ENCODE peak calls at places on chromosomes 4 and X, in four cellular contexts. N is tibial nerve, K is lower leg skin, J is glutamatergic neuron. Q is an unnamed sample.

GRCh38 chr4:145927055-145927454 is 11.6 kb downstream of the ZNF827 start:
- DNase-seq in K (no peak), N (no peak), J (no peak), Q (no peak)

GRCh38 chrX:131595120-131595519 is 51.2 kb downstream of the OR13H1 start:
- DNase-seq in N (no peak), K (no peak), J (no peak), Q (no peak)

GRCh38 chr4:97761760-97762512 is 381.3 kb downstream of the STPG2 start:
- DNase-seq in K (no peak), N (no peak), J (no peak), Q (no peak)

GRCh38 chrX:46198858-46199257 is 346.4 kb downstream of the ZNF674 start:
- DNase-seq in N (no peak), K (no peak), J (no peak), Q (no peak)

GRCh38 chr4:128776794-128777216 is 32.7 kb upstream of the JADE1 start:
- DNase-seq in K (no peak), J (no peak), N (no peak), Q (no peak)

GRCh38 chr4:150305995-150306394 is 227.8 kb downstream of the DCLK2 start:
- DNase-seq in K (no peak), J (no peak), N (no peak), Q (no peak)

GRCh38 chr4:77453911-77454310 is 151.7 kb upstream of the CXCL13 start:
- DNase-seq in N (no peak), K (no peak), J (no peak), Q (no peak)

GRCh38 chrX:79080131-79080530 is 64.4 kb upstream of the GPR174 start:
- DNase-seq in J (no peak), N (no peak), K (no peak), Q (no peak)

GRCh38 chr4:140754918-140755810 is 1.0 kb downstream of the TBC1D9 start:
- DNase-seq in K (no peak), J (no peak), N (no peak), Q (no peak)

DNA sequence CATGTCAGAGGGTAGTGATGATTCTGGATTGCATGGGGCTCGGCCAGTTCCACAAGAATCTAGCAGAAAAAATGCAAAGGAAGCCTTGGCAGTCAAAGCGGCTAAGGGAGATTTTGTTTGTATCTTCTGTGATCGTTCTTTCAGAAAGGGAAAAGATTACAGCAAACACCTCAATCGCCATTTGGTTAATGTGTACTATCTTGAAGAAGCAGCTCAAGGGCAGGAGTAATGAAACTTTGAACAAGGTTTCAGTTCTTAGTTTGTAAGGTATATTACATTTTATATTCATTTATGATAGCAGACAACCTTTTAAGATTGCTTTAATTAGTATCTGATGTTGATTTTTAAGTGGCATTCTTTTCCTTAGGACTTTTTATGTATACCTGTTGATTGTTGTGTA is 24.2 kb downstream of the REST start:
- DNase-seq in N (no peak), J (no peak), K (no peak), Q (no peak)
- TF ChIP-seq CTCF in N (no peak), J (no peak), K (no peak), Q (no peak)

DNA sequence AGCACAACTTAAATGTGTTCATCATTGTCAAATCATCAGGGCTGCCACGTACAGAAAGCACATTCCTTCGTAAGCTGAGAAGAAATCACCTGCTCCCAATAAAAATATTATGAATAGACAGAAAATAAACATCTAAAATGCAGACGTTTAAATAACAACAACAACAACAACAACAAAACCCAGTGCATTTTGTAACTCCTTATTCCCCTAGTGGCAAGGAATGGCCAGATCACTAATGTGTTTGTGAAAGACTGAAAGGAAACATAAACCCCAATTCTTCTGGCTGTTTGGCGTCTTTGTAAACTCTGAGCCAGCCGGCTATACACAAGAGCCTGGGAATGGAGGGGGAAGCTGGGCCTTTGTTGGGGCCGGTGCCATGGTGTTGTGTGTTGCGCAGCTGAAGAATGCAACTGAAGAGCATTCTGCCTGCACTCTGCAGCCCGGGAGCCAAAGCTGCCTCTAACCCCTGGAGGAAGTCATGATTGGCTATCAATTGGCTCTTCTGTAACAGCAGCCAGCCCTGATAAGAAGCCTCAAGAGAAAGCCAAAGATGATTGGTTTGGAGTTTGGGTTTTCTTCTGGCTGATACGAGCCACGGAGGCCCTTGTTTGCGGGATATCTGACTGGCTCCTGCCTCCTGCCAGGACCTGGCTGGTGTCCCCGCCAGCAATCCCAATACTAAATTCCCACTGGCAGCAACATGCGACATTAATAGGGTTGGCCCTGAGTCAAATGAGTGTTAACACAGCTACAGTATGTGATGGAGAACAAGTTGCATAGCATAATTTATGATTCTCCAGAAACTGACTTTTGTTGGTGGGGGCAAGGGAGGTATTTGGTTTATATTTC is 89.7 kb upstream of the TFDP3 start:
- DNase-seq in N (no peak), K (no peak), J (no peak), Q (no peak)
- TF ChIP-seq CTCF in N (no peak), K (no peak), J (no peak), Q (no peak)

GRCh38 chrX:71174795-71175194 is 30.2 kb downstream of the NLGN3 start:
- DNase-seq in K (no peak), N (no peak), J (no peak), Q (no peak)
- TF ChIP-seq CTCF in K (no peak), N (no peak), J (no peak), Q (no peak)

GRCh38 chr4:14877246-14878220 is 124.7 kb upstream of the CPEB2 start:
- DNase-seq in J (no peak), K (no peak), N (no peak), Q (no peak)

GRCh38 chr4:14867847-14868246 is 134.4 kb upstream of the CPEB2 start:
- DNase-seq in K (no peak), J (peak; percentile 70), N (no peak), Q (no peak)

GRCh38 chr4:14874990-14875389 is 127.3 kb upstream of the CPEB2 start:
- DNase-seq in J (no peak), N (no peak), K (no peak), Q (no peak)

GRCh38 chr4:14868426-14868825 is 133.9 kb upstream of the CPEB2 start:
- DNase-seq in N (no peak), J (no peak), K (no peak), Q (no peak)

DNA sequence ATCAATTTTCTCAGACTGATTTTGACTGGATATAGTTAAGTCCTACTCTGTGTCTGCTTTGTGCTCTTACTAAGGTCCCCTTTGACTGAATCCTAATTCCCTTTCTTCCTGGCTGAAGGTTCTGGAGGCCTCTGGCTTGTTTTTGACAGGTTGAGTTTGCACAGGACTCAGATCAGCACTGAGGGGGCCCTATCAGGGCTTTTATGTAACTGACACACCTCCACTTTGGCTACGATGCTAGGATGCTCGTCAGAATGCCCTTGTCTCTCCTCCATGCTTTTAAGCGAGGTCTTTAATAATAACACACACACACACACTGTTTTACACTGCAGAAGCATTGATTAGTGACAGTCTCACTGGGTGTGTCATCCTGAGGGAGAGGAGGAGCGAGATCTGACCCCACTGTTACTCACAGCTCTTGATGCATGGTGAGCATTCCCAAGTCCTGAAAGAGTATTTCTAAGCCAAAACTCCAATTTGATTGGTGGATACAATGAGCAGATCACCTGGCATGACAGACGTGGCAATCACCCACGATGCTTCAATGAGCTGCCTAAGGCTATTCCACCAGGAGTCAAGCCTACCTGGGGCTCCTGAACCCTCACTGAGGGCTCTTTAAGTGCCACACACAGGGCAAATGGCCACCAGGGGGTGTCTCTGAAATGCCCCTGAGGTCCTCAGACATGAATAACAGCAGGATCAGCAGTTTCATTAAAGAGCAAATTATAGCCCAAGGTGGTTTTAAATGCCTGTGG is 130.4 kb upstream of the CPEB2 start:
- DNase-seq in N (no peak), J (peak; percentile 19), K (no peak), Q (no peak)
- TF ChIP-seq CTCF in N (no peak), J (peak; percentile 54), K (no peak), Q (peak; percentile 39)

DNA sequence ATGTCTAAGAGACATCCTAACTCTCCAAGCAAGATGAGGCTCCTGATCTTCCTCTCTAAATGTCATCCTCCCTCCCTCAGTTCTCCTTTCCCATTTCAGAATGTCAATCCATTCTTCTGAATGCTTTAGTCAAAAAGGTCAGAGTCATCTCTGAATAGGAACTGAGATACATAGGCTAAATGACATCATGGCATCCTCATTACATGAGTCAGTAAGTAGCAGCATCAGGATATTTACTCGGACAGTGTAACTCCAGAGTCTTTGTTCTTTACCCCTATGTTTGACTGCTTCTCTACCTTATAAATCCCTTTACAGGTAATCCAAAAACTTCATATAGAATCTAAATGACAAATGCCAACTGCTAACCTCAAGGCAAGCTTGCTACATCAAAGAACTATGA is 129.7 kb downstream of the PACRGL start:
- DNase-seq in N (no peak), K (no peak), J (no peak), Q (no peak)
- TF ChIP-seq CTCF in N (no peak), K (no peak), J (no peak), Q (no peak)

DNA sequence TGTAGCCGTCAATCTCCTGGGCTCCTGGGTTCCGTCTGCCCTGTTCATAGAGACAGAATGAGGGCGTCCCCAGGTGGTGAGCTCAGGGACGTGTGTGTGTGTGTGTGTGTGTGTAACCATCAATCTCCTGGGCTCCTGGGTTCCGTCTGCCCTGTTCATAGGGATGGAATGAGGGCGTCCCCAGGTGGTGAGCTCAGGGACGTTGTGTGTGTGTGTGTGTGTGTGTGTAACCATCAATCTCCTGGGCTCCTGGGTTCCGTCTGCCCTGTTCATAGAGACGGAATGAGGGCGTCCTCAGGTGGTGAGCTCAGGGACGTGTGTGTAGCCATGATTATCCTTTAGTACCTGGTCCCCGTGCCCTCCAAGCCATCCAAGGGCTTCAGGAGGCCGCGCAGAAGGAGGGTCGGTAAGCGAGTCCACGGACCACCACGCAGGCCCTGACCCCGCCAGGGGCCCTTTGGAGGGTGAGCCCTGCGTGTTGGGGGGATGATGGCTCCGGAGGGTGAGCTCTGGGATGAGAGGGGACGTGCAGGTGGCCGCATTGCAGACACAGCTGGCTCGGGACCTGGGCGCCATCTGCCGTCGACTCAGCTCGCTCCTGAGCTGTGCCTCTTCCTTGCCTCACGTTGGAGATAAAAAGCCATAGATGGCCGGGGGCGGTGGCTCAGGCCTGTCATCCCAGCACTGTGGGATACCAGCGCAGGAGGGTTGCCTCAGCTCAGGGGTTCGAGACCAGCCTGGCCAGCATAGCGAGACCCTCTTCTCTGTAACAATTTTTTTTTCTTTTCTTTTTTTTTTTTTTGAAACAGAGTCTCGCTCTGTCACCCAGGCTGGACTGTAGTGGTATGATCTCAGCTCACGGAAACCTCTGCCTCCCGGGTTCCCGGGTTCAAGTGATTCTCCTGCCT is 5.4 kb upstream of the GTPBP6 start:
- DNase-seq in N (no peak), J (peak; percentile 81), K (no peak), Q (no peak)
- TF ChIP-seq CTCF in N (peak; percentile 11), J (no peak), K (no peak), Q (no peak)

GRCh38 chrX:23935116-23935515 is 27.3 kb downstream of the CXorf58 start:
- DNase-seq in N (no peak), J (no peak), K (no peak), Q (no peak)

GRCh38 chrX:23938690-23939089 is 30.9 kb downstream of the CXorf58 start:
- DNase-seq in K (no peak), J (no peak), N (no peak), Q (no peak)

GRCh38 chrX:23936198-23936597 is 28.4 kb downstream of the CXorf58 start:
- DNase-seq in K (no peak), N (no peak), J (no peak), Q (no peak)

GRCh38 chrX:23931149-23931604 is 23.4 kb downstream of the CXorf58 start:
- DNase-seq in N (no peak), K (no peak), J (no peak), Q (no peak)

GRCh38 chrX:23937100-23937499 is 29.3 kb downstream of the CXorf58 start:
- DNase-seq in K (no peak), N (no peak), J (no peak), Q (no peak)
- TF ChIP-seq CTCF in K (no peak), N (no peak), J (no peak), Q (no peak)